ENCODE peak calls at places on chromosomes 3 and 15, in seven cellular contexts. One of them, this sample, is unnamed.

GRCh38 chr3:58116161-58116955 is 94.4 kb downstream of the DNASE1L3 start:
- DNase-seq in dorsolateral prefrontal cortex: no peak
- DNase-seq in cardiac muscle cell: no peak
- DNase-seq in OCI-LY7: peak; percentile 15
- DNase-seq in upper lobe of right lung: no peak
- DNase-seq in body of pancreas: no peak
- DNase-seq in ovary: no peak
- DNase-seq in this sample: no peak

GRCh38 chr15:100853676-100854440 is 25.8 kb upstream of the ALDH1A3 start:
- DNase-seq in body of pancreas: no peak
- DNase-seq in upper lobe of right lung: no peak
- DNase-seq in OCI-LY7: no peak
- DNase-seq in ovary: no peak
- DNase-seq in cardiac muscle cell: no peak
- DNase-seq in dorsolateral prefrontal cortex: no peak
- DNase-seq in this sample: no peak

GRCh38 chr3:141407043-141407442 is 38.7 kb downstream of the ZBTB38 start:
- DNase-seq in upper lobe of right lung: no peak
- DNase-seq in OCI-LY7: no peak
- DNase-seq in body of pancreas: peak; percentile 60
- DNase-seq in cardiac muscle cell: no peak
- DNase-seq in dorsolateral prefrontal cortex: no peak
- DNase-seq in ovary: no peak
- DNase-seq in this sample: no peak

GRCh38 chr3:46466273-46466672 is 1.6 kb upstream of the LTF start:
- DNase-seq in ovary: no peak
- DNase-seq in dorsolateral prefrontal cortex: no peak
- DNase-seq in upper lobe of right lung: no peak
- DNase-seq in cardiac muscle cell: no peak
- DNase-seq in OCI-LY7: no peak
- DNase-seq in body of pancreas: peak; percentile 67
- DNase-seq in this sample: peak; percentile 58

GRCh38 chr3:157631468-157631867 is 128.3 kb upstream of the VEPH1 start:
- DNase-seq in OCI-LY7: no peak
- DNase-seq in upper lobe of right lung: no peak
- DNase-seq in body of pancreas: no peak
- DNase-seq in cardiac muscle cell: no peak
- DNase-seq in dorsolateral prefrontal cortex: no peak
- DNase-seq in ovary: no peak
- DNase-seq in this sample: no peak

GRCh38 chr15:61047783-61048182 is 181.3 kb downstream of the RORA start:
- DNase-seq in OCI-LY7: no peak
- DNase-seq in dorsolateral prefrontal cortex: no peak
- DNase-seq in ovary: no peak
- DNase-seq in body of pancreas: no peak
- DNase-seq in cardiac muscle cell: no peak
- DNase-seq in upper lobe of right lung: no peak
- DNase-seq in this sample: no peak

GRCh38 chr3:169237181-169237580 is 426.3 kb downstream of the MECOM start:
- DNase-seq in OCI-LY7: no peak
- DNase-seq in dorsolateral prefrontal cortex: no peak
- DNase-seq in body of pancreas: no peak
- DNase-seq in cardiac muscle cell: no peak
- DNase-seq in upper lobe of right lung: no peak
- DNase-seq in ovary: no peak
- DNase-seq in this sample: no peak

GRCh38 chr15:44066211-44066827 is 128.8 kb downstream of the FRMD5 start:
- DNase-seq in ovary: no peak
- DNase-seq in body of pancreas: peak; percentile 67
- DNase-seq in cardiac muscle cell: peak; percentile 89
- DNase-seq in OCI-LY7: peak; percentile 83
- DNase-seq in dorsolateral prefrontal cortex: no peak
- DNase-seq in upper lobe of right lung: no peak
- DNase-seq in this sample: no peak

GRCh38 chr3:173690542-173690941 is 293.0 kb downstream of the NLGN1 start:
- DNase-seq in ovary: no peak
- DNase-seq in upper lobe of right lung: no peak
- DNase-seq in dorsolateral prefrontal cortex: no peak
- DNase-seq in OCI-LY7: no peak
- DNase-seq in body of pancreas: no peak
- DNase-seq in cardiac muscle cell: no peak
- DNase-seq in this sample: no peak

GRCh38 chr15:97748576-97748975 is 211.9 kb upstream of the ARRDC4 start:
- DNase-seq in ovary: no peak
- DNase-seq in dorsolateral prefrontal cortex: no peak
- DNase-seq in upper lobe of right lung: no peak
- DNase-seq in cardiac muscle cell: no peak
- DNase-seq in body of pancreas: no peak
- DNase-seq in OCI-LY7: no peak
- DNase-seq in this sample: no peak

GRCh38 chr3:27093771-27094170 is 275.4 kb downstream of the NEK10 start:
- DNase-seq in upper lobe of right lung: no peak
- DNase-seq in OCI-LY7: no peak
- DNase-seq in ovary: no peak
- DNase-seq in dorsolateral prefrontal cortex: no peak
- DNase-seq in body of pancreas: no peak
- DNase-seq in cardiac muscle cell: no peak
- DNase-seq in this sample: no peak

GRCh38 chr3:195550723-195551122 is 7.6 kb upstream of the PPP1R2 start:
- DNase-seq in cardiac muscle cell: no peak
- DNase-seq in upper lobe of right lung: no peak
- DNase-seq in dorsolateral prefrontal cortex: no peak
- DNase-seq in OCI-LY7: no peak
- DNase-seq in ovary: no peak
- DNase-seq in body of pancreas: no peak
- DNase-seq in this sample: no peak

GRCh38 chr15:58249646-58250312 is 111.6 kb downstream of the AQP9 start:
- DNase-seq in body of pancreas: no peak
- DNase-seq in upper lobe of right lung: no peak
- DNase-seq in dorsolateral prefrontal cortex: no peak
- DNase-seq in ovary: no peak
- DNase-seq in OCI-LY7: no peak
- DNase-seq in cardiac muscle cell: no peak
- DNase-seq in this sample: no peak

GRCh38 chr3:76065975-76066374 is 280.6 kb upstream of the ZNF717 start:
- DNase-seq in upper lobe of right lung: no peak
- DNase-seq in body of pancreas: no peak
- DNase-seq in OCI-LY7: no peak
- DNase-seq in cardiac muscle cell: no peak
- DNase-seq in ovary: no peak
- DNase-seq in dorsolateral prefrontal cortex: no peak
- DNase-seq in this sample: no peak

GRCh38 chr3:46187876-46188275 is 20.2 kb downstream of the CCR1 start:
- DNase-seq in ovary: no peak
- DNase-seq in OCI-LY7: no peak
- DNase-seq in dorsolateral prefrontal cortex: no peak
- DNase-seq in body of pancreas: no peak
- DNase-seq in upper lobe of right lung: no peak
- DNase-seq in cardiac muscle cell: no peak
- DNase-seq in this sample: no peak

GRCh38 chr15:38690737-38691332 is 126.2 kb upstream of the RASGRP1 start:
- DNase-seq in dorsolateral prefrontal cortex: peak; percentile 68
- DNase-seq in body of pancreas: peak; percentile 71
- DNase-seq in OCI-LY7: peak; percentile 83
- DNase-seq in ovary: peak; percentile 49
- DNase-seq in cardiac muscle cell: peak; percentile 83
- DNase-seq in upper lobe of right lung: no peak
- DNase-seq in this sample: no peak

GRCh38 chr3:46669191-46669999 is 24.1 kb downstream of the ALS2CL start:
- DNase-seq in OCI-LY7: no peak
- DNase-seq in cardiac muscle cell: no peak
- DNase-seq in upper lobe of right lung: peak; percentile 63
- DNase-seq in body of pancreas: no peak
- DNase-seq in dorsolateral prefrontal cortex: peak; percentile 39
- DNase-seq in ovary: peak; percentile 19
- DNase-seq in this sample: peak; percentile 52

GRCh38 chr15:38853608-38854007 is 289.0 kb upstream of the RASGRP1 start:
- DNase-seq in ovary: no peak
- DNase-seq in cardiac muscle cell: peak; percentile 29
- DNase-seq in upper lobe of right lung: no peak
- DNase-seq in dorsolateral prefrontal cortex: no peak
- DNase-seq in body of pancreas: no peak
- DNase-seq in OCI-LY7: peak; percentile 11
- DNase-seq in this sample: no peak

GRCh38 chr3:126039870-126040269 is 44.1 kb downstream of the SLC41A3 start:
- DNase-seq in ovary: no peak
- DNase-seq in dorsolateral prefrontal cortex: no peak
- DNase-seq in body of pancreas: no peak
- DNase-seq in upper lobe of right lung: no peak
- DNase-seq in OCI-LY7: no peak
- DNase-seq in cardiac muscle cell: no peak
- DNase-seq in this sample: no peak

GRCh38 chr3:176663819-176664218 is 533.5 kb downstream of the TBL1XR1 start:
- DNase-seq in upper lobe of right lung: no peak
- DNase-seq in OCI-LY7: peak; percentile 20
- DNase-seq in ovary: no peak
- DNase-seq in cardiac muscle cell: peak; percentile 44
- DNase-seq in dorsolateral prefrontal cortex: no peak
- DNase-seq in body of pancreas: peak; percentile 15
- DNase-seq in this sample: no peak

DNA sequence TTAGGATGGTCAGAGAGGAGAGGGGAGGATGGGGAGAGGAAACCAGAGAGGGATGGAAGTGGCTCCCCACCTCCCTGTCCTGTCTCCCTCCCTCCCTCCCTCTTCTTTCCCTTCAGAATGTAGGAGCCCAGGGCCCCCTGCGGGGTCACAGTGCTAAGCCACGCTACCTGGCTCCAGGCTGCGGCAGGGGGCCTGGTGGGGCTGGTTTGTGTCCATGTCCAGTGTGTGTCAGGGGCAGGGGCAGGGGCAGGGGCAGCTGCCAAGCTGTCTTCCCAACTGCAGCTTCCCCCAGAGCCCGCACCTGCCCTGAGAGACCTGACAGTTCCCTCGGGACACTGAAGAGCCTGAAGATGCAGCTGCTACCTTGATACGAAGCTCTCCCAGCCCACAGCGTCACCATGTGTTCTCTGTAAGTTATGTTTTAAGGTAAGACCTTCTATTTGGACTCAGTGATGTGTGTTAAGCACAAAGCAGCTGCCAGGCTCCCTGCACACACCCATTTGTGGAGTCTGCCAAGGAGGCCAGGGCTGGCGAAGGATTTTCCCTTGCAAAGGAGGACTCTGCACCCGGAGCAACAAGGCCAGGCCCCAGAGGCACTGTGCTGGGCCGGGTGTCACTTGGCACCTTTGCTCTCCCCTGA is 121.8 kb upstream of the SMAD3 start:
- DNase-seq in dorsolateral prefrontal cortex: no peak
- DNase-seq in cardiac muscle cell: no peak
- DNase-seq in OCI-LY7: peak; percentile 93
- DNase-seq in body of pancreas: peak; percentile 70
- DNase-seq in ovary: no peak
- DNase-seq in upper lobe of right lung: no peak
- DNase-seq in this sample: peak; percentile 62
- TF ChIP-seq CTCF in dorsolateral prefrontal cortex: no peak
- TF ChIP-seq CTCF in cardiac muscle cell: no peak
- TF ChIP-seq CTCF in OCI-LY7: peak; percentile 72
- TF ChIP-seq CTCF in body of pancreas: no peak
- TF ChIP-seq CTCF in ovary: no peak
- TF ChIP-seq CTCF in upper lobe of right lung: no peak
- TF ChIP-seq CTCF in this sample: no peak

GRCh38 chr15:74775132-74775562 is 6.7 kb upstream of the CSK start:
- DNase-seq in dorsolateral prefrontal cortex: no peak
- DNase-seq in cardiac muscle cell: no peak
- DNase-seq in ovary: no peak
- DNase-seq in OCI-LY7: peak; percentile 66
- DNase-seq in upper lobe of right lung: no peak
- DNase-seq in body of pancreas: no peak
- DNase-seq in this sample: no peak

GRCh38 chr15:74773731-74774252 is 8.1 kb upstream of the CSK start:
- DNase-seq in ovary: no peak
- DNase-seq in cardiac muscle cell: no peak
- DNase-seq in body of pancreas: no peak
- DNase-seq in dorsolateral prefrontal cortex: no peak
- DNase-seq in OCI-LY7: no peak
- DNase-seq in upper lobe of right lung: no peak
- DNase-seq in this sample: no peak

GRCh38 chr15:74776851-74777768 is 4.8 kb upstream of the CSK start:
- DNase-seq in upper lobe of right lung: peak; percentile 66
- DNase-seq in cardiac muscle cell: peak; percentile 86
- DNase-seq in dorsolateral prefrontal cortex: no peak
- DNase-seq in OCI-LY7: peak; percentile 96
- DNase-seq in body of pancreas: no peak
- DNase-seq in ovary: no peak
- DNase-seq in this sample: no peak

GRCh38 chr15:74777769-74778598 is 3.9 kb upstream of the CSK start:
- DNase-seq in upper lobe of right lung: no peak
- DNase-seq in OCI-LY7: peak; percentile 64
- DNase-seq in cardiac muscle cell: no peak
- DNase-seq in dorsolateral prefrontal cortex: no peak
- DNase-seq in ovary: no peak
- DNase-seq in body of pancreas: no peak
- DNase-seq in this sample: no peak

GRCh38 chr15:74775894-74776293 is 6.0 kb upstream of the CSK start:
- DNase-seq in ovary: no peak
- DNase-seq in upper lobe of right lung: no peak
- DNase-seq in dorsolateral prefrontal cortex: no peak
- DNase-seq in body of pancreas: no peak
- DNase-seq in cardiac muscle cell: no peak
- DNase-seq in OCI-LY7: no peak
- DNase-seq in this sample: no peak
- H3K27ac ChIP-seq in ovary: no peak overlapping the region
- H3K27ac ChIP-seq in upper lobe of right lung: no peak overlapping the region
- H3K27ac ChIP-seq in dorsolateral prefrontal cortex: no peak overlapping the region
- H3K27ac ChIP-seq in body of pancreas: no peak overlapping the region
- H3K27ac ChIP-seq in cardiac muscle cell: peak overlapping the region; percentile 81
- H3K27ac ChIP-seq in OCI-LY7: peak overlapping the region; percentile 99
- H3K27ac ChIP-seq in this sample: no peak overlapping the region

DNA sequence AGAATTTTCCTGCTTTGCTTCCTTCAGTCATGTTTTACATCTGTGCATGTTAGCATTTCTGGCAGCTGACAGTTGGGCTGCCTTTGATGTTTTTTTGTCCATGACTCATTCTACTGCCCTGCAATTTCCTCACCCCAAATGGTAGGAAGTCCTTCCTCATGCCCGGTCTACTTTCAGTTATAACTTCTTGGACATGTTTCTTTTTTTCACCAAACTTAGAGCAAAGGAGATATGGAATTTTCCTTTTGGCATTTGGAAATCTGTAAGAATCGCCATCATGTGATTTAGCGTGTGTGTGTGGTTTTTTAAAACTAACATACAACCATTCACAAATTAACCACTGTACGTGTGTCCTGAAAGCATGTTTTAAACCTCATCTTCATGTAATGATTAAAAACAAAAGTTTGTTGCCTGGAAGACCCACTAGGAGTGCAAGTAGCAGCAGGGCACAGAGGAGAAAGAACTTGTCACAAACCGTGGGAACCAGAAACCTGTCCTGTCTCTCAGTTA is 430.7 kb upstream of the CFAP20DC start:
- DNase-seq in body of pancreas: peak; percentile 16
- DNase-seq in cardiac muscle cell: no peak
- DNase-seq in ovary: no peak
- DNase-seq in OCI-LY7: no peak
- DNase-seq in dorsolateral prefrontal cortex: no peak
- DNase-seq in upper lobe of right lung: no peak
- DNase-seq in this sample: no peak
- H3K4me3 ChIP-seq in body of pancreas: no peak overlapping the region
- H3K4me3 ChIP-seq in cardiac muscle cell: no peak overlapping the region
- H3K4me3 ChIP-seq in ovary: no peak overlapping the region
- H3K4me3 ChIP-seq in OCI-LY7: no peak overlapping the region
- H3K4me3 ChIP-seq in dorsolateral prefrontal cortex: no peak overlapping the region
- H3K4me3 ChIP-seq in upper lobe of right lung: no peak overlapping the region
- H3K4me3 ChIP-seq in this sample: no peak overlapping the region

GRCh38 chr15:69059170-69059943 is 44.9 kb downstream of the NOX5 start:
- DNase-seq in cardiac muscle cell: peak; percentile 94
- DNase-seq in dorsolateral prefrontal cortex: peak; percentile 91
- DNase-seq in ovary: peak; percentile 94
- DNase-seq in OCI-LY7: peak; percentile 83
- DNase-seq in body of pancreas: peak; percentile 87
- DNase-seq in upper lobe of right lung: peak; percentile 90
- DNase-seq in this sample: peak; percentile 83
- TF ChIP-seq CTCF in cardiac muscle cell: peak; percentile 83
- TF ChIP-seq CTCF in dorsolateral prefrontal cortex: peak; percentile 97
- TF ChIP-seq CTCF in ovary: peak; percentile 77
- TF ChIP-seq CTCF in OCI-LY7: peak; percentile 97
- TF ChIP-seq CTCF in body of pancreas: peak; percentile 78
- TF ChIP-seq CTCF in upper lobe of right lung: peak; percentile 88
- TF ChIP-seq CTCF in this sample: peak; percentile 60

This sample was measured in coronary artery.